ENCODE peak calls at places on chromosomes 7 and 10, in eight cellular contexts. Z is heart left ventricle, R is NB4, J is glutamatergic neuron, A is left ventricle myocardium inferior, G is mucosa of descending colon, X is stomach, T is cardiac muscle cell. U is an unnamed sample.

GRCh38 chr10:91700788-91701444 is 68.0 kb upstream of the PPP1R3C start:
- DNase-seq in Z (no peak), R (no peak), J (no peak), A (no peak), G (no peak), X (no peak), T (no peak), U (no peak)

GRCh38 chr10:69499726-69500689 is 48.7 kb downstream of the TSPAN15 start:
- DNase-seq in Z (no peak), R (no peak), J (no peak), A (no peak), G (no peak), X (peak), T (no peak), U (no peak)

GRCh38 chr7:124692420-124692819 is 73.2 kb downstream of the GPR37 start:
- DNase-seq in Z (no peak), R (no peak), J (no peak), A (no peak), G (no peak), X (no peak), T (no peak), U (no peak)

GRCh38 chr7:32609463-32609862 is 114.2 kb downstream of the AVL9 start:
- DNase-seq in Z (no peak), R (no peak), J (no peak), A (no peak), G (no peak), X (no peak), T (no peak), U (no peak)

GRCh38 chr10:69757553-69758309 is 44.0 kb upstream of the COL13A1 start:
- DNase-seq in Z (peak), R (no peak), J (peak), A (peak), G (no peak), X (peak), T (peak), U (no peak)

GRCh38 chr10:13346280-13346819 is 1.7 kb downstream of the SEPHS1 start:
- DNase-seq in Z (peak), R (no peak), J (no peak), A (no peak), G (no peak), X (no peak), T (no peak), U (no peak)

GRCh38 chr10:93652857-93653256 is 40.5 kb downstream of the PDE6C start:
- DNase-seq in Z (no peak), R (no peak), J (no peak), A (no peak), G (no peak), X (no peak), T (no peak), U (no peak)

GRCh38 chr7:141785711-141786552 is 4.1 kb upstream of the TAS2R5 start:
- DNase-seq in Z (no peak), R (peak), J (no peak), A (no peak), G (no peak), X (no peak), T (peak), U (peak)

GRCh38 chr7:1590887-1591286 is 21.1 kb upstream of the PSMG3 start:
- DNase-seq in Z (no peak), R (no peak), J (no peak), A (no peak), G (no peak), X (no peak), T (no peak), U (no peak)

GRCh38 chr7:56092789-56093531 is at the start of gene PHKG1:
- DNase-seq in Z (peak), R (peak), J (no peak), A (peak), G (peak), X (peak), T (peak), U (no peak)

GRCh38 chr10:326894-327635 is 191.8 kb downstream of the ZMYND11 start:
- DNase-seq in Z (no peak), R (no peak), J (no peak), A (no peak), G (no peak), X (no peak), T (no peak), U (no peak)

GRCh38 chr7:34069676-34070075 is 164.3 kb downstream of the BMPER start:
- DNase-seq in Z (no peak), R (no peak), J (no peak), A (no peak), G (no peak), X (no peak), T (no peak), U (no peak)

GRCh38 chr10:50932113-50932512 is 46.7 kb upstream of the A1CF start:
- DNase-seq in Z (no peak), R (no peak), J (no peak), A (no peak), G (peak), X (no peak), T (no peak), U (no peak)

GRCh38 chr7:98394377-98394836 is 6.5 kb downstream of the BAIAP2L1 start:
- DNase-seq in Z (no peak), R (no peak), J (no peak), A (no peak), G (no peak), X (no peak), T (no peak), U (no peak)

GRCh38 chr7:43113622-43114450 is 1.4 kb downstream of the HECW1 start:
- DNase-seq in Z (no peak), R (no peak), J (peak), A (no peak), G (peak), X (no peak), T (no peak), U (no peak)

GRCh38 chr7:101605611-101606010 is 23.5 kb downstream of the MYL10 start:
- DNase-seq in Z (no peak), R (no peak), J (no peak), A (no peak), G (no peak), X (no peak), T (no peak), U (no peak)

GRCh38 chr10:34081948-34082347 is 733.1 kb downstream of the PARD3 start:
- DNase-seq in Z (no peak), R (no peak), J (no peak), A (no peak), G (no peak), X (no peak), T (no peak), U (no peak)

GRCh38 chr7:92717982-92718716 is 118.2 kb downstream of the CDK6 start:
- DNase-seq in Z (peak), R (peak), J (no peak), A (no peak), G (peak), X (peak), T (no peak), U (no peak)

GRCh38 chr7:12827219-12827821 is 139.9 kb downstream of the ARL4A start:
- DNase-seq in Z (no peak), R (no peak), J (no peak), A (no peak), G (no peak), X (no peak), T (no peak), U (no peak)

GRCh38 chr7:117673839-117674238 is 194.0 kb downstream of the CFTR start:
- DNase-seq in Z (no peak), R (peak), J (no peak), A (no peak), G (no peak), X (no peak), T (peak), U (no peak)

GRCh38 chr10:11407939-11408338 is 203.5 kb downstream of the USP6NL start:
- DNase-seq in Z (no peak), R (no peak), J (no peak), A (no peak), G (no peak), X (no peak), T (no peak), U (no peak)

GRCh38 chr10:11414314-11415038 is 197.0 kb downstream of the USP6NL start:
- DNase-seq in Z (no peak), R (no peak), J (no peak), A (no peak), G (no peak), X (no peak), T (no peak), U (no peak)

GRCh38 chr10:11409357-11409756 is 202.1 kb downstream of the USP6NL start:
- DNase-seq in Z (no peak), R (no peak), J (no peak), A (no peak), G (no peak), X (no peak), T (no peak), U (no peak)

GRCh38 chr10:11415095-11415494 is 196.4 kb downstream of the USP6NL start:
- DNase-seq in Z (no peak), R (no peak), J (no peak), A (no peak), G (no peak), X (no peak), T (no peak), U (no peak)

DNA sequence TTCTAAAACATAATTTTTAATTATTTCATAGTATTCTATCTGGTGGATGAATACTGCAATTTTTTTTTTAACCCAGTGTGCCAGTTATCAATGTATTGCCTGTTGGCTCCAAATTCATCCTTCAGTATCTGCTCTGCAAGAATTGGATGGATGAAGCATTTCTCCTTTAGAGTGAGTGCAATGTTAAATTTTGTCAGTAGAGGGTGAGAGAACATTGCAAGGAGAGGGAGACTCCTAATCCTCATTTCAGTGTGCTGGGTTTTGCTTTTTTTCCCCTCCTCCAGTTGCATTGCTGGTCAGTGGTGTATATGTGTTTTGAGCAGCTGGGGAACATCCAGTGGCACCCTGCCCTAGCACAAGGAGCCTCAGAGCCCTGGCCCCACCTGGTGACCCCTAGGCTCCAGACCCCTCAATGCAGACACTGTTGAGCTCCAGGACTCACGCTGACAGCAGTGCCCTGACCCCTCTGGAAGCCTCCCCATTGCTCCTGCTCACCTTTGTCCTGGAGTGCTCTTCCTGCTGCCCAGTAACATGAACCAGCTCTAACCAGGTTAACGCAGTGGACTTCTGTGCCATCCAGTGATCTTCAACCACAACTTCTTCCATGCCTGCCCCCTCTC is 199.4 kb downstream of the USP6NL start:
- DNase-seq in Z (no peak), R (peak), J (no peak), A (no peak), G (no peak), X (no peak), T (no peak), U (no peak)
- TF ChIP-seq CTCF in Z (no peak), R (peak), J (no peak), A (no peak), G (no peak), X (no peak), T (peak), U (no peak)

DNA sequence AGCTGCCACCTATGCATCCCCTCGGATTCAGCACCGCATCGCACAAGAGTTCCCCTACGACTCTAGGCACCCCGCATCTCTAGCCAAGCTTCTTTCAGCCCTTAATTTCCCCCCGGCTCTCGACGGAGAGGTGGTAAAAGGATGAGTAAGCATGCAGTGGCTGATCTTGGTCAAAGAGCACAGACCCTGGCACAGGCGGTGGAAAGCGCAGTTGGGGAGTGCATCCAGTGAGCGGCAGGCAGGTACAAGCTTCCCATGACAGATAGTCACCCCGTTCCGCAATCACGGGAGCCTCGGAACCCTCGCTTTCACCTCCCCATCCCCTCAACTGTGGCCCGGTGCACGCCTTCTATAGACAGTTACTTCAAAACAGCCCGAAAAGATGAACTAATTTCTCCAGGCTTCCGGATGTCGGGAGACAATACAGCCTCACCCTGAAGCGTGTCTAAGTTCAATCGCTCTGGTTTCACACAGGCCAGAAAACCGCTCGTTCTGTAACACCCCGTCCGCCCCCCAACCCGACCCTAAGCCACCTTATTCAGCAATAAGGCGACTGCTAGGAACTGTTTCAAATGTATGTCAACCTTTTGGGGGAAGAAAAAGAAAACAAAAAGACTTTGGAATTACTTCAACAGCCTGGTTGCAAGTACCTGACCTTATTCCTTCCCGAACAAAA is 1.5 kb downstream of the RHEB start:
- DNase-seq in Z (peak), R (peak), J (no peak), A (peak), G (peak), X (peak), T (peak), U (peak)
- TF ChIP-seq CTCF in Z (no peak), R (no peak), J (no peak), A (no peak), G (no peak), X (no peak), T (no peak), U (no peak)

GRCh38 chr10:14399641-14400040 is 68.9 kb upstream of the FRMD4A start:
- DNase-seq in Z (no peak), R (no peak), J (no peak), A (no peak), G (no peak), X (no peak), T (no peak), U (no peak)

GRCh38 chr10:14397069-14397468 is 66.3 kb upstream of the FRMD4A start:
- DNase-seq in Z (peak), R (no peak), J (no peak), A (peak), G (peak), X (no peak), T (no peak), U (no peak)

GRCh38 chr10:14394179-14394578 is 63.5 kb upstream of the FRMD4A start:
- DNase-seq in Z (no peak), R (no peak), J (no peak), A (no peak), G (no peak), X (no peak), T (no peak), U (no peak)

GRCh38 chr10:14391342-14391741 is 60.6 kb upstream of the FRMD4A start:
- DNase-seq in Z (no peak), R (no peak), J (no peak), A (no peak), G (no peak), X (no peak), T (no peak), U (no peak)

DNA sequence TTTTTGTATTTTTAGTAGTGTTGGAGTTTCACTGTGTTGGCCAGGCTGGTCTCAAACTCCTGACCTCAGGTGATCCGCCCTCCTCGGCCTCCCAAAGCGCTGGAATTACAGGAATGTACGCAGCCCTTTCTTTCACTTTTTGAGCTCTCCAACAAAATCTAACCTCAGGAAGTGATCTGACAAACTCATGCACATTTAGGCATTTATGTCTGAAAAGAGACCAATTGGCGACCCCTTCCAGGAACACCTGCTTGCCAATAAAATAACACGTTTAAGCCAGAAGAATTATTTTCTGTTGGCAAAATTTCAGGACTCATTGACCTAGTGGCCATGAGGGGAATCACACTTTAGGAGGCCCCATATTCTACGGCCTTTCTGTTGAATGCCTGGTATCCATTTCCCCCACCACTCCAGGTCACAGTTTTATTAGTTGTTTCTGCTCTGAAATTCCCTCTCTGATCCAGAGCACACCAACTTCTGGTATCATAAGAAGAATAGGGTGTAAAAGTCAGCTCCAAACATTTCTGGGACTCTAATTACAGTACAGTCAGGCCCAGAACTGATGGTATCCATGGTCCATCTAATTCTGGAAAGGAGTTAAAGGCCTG is 65.8 kb upstream of the FRMD4A start:
- DNase-seq in Z (no peak), R (no peak), J (no peak), A (no peak), G (no peak), X (no peak), T (no peak), U (no peak)
- TF ChIP-seq CTCF in Z (peak), R (peak), J (peak), A (peak), G (no peak), X (peak), T (peak), U (peak)

DNA sequence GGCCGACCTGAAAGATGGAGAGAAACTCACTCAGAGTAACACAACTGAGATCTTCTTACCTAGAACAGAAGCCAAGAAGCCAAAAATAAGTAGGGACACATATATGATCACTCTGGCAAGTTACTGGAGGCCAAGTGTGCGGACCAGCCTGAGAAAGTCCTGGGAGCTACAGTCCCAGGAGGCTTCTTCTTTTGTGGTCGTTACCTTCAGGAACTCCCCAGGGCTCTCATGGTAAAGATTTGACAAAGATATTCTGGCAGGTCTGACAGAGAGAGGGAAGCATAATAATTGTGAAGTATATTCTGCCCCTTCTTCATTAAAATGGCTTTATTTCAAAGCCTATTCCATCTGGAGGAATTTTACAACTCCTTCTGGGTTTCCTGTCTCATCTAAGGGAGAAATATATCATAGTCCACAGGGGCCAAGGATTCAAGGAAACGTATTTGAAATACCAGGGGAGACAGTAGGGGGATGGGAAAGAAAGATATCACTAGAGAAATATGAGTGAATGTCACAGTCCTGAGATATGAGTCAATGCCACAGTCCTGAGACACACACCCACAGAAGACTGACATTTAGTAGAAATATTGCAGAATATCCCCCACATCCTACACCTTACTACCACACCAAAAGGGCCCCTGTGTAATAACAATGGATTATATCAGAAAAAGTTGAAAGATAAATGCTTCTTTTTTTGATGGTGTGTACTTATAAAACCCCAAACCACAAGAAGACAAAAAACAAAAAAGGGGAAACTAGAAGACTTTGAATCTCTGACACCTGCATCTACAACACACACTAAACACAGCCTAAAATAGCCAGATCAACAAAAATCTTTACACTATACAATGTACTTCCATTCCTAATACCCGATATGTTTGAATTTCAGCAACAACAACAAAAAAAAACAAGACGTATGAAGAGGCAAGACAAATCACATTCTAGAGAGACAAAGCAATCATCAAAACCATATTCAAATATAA is 594.2 kb upstream of the NRG3 start:
- DNase-seq in Z (no peak), R (no peak), J (no peak), A (no peak), G (no peak), X (no peak), T (no peak), U (no peak)
- TF ChIP-seq CTCF in Z (no peak), R (no peak), J (no peak), A (no peak), G (no peak), X (no peak), T (no peak), U (no peak)

GRCh38 chr7:111933614-111934013 is 272.6 kb downstream of the DOCK4 start:
- DNase-seq in Z (no peak), R (peak), J (no peak), A (no peak), G (no peak), X (no peak), T (no peak), U (no peak)

GRCh38 chr7:111931016-111931517 is 275.1 kb downstream of the DOCK4 start:
- DNase-seq in Z (no peak), R (no peak), J (no peak), A (no peak), G (no peak), X (no peak), T (no peak), U (no peak)

GRCh38 chr7:111927383-111928019 is 278.7 kb downstream of the DOCK4 start:
- DNase-seq in Z (no peak), R (no peak), J (no peak), A (no peak), G (no peak), X (no peak), T (no peak), U (no peak)

GRCh38 chr7:111931958-111932357 is 274.2 kb downstream of the DOCK4 start:
- DNase-seq in Z (no peak), R (no peak), J (no peak), A (no peak), G (no peak), X (no peak), T (no peak), U (no peak)

DNA sequence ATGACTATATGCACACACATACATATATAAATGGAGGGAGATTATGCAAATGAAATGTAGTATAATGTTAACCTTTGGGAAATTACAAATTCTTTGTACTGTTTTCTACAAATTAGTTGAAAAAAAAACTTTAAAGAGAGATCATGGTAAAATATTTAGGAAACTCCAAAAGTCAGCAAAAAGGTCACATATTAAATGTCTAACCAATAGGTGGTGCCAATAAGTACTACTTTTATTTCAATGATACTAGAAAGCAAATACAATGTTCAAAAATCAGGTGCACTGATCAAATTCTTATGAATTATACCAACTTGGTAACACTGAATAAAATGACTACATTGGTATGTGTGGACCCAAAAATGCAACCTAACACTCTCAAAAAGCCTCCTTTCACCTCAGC is 276.9 kb downstream of the DOCK4 start:
- DNase-seq in Z (no peak), R (no peak), J (no peak), A (no peak), G (no peak), X (no peak), T (no peak), U (no peak)
- TF ChIP-seq CTCF in Z (no peak), R (no peak), J (no peak), A (no peak), G (no peak), X (no peak), T (no peak), U (no peak)